ENCODE peak calls at places on chromosomes 16 and 17, in seven cellular contexts. O, K, H, G, Y, C and X are unnamed samples.

GRCh38 chr17:81388612-81389367 is 6.5 kb upstream of the BAHCC1 start:
- DNase-seq in O (no peak), Y (peak), G (no peak), C (peak), H (no peak), K (peak), X (peak)

GRCh38 chr16:11100239-11100750 is 155.7 kb downstream of the SOCS1 start:
- DNase-seq in Y (peak), H (peak), G (no peak), K (peak), O (no peak), C (peak), X (peak)

GRCh38 chr17:1590031-1590746 is 27.6 kb upstream of the PITPNA start:
- DNase-seq in G (peak), Y (peak), O (no peak), K (no peak), C (no peak), H (peak), X (peak)

GRCh38 chr17:74758846-74759163 is 10.4 kb downstream of the NHERF1 start:
- DNase-seq in C (no peak), O (no peak), K (no peak), G (no peak), Y (no peak), H (peak), X (no peak)

GRCh38 chr16:19008245-19008644 is 24.5 kb downstream of the TMC7 start:
- DNase-seq in O (no peak), G (peak), C (no peak), K (no peak), Y (peak), H (peak), X (peak)

GRCh38 chr17:50947844-50948514 is 81.8 kb upstream of the TOB1 start:
- DNase-seq in O (no peak), H (no peak), C (no peak), G (no peak), Y (no peak), K (no peak), X (no peak)

GRCh38 chr17:13601776-13602551 is at the start of gene HS3ST3A1:
- DNase-seq in K (peak), H (peak), C (peak), Y (peak), G (peak), O (peak), X (peak)

GRCh38 chr16:11372073-11372923 is 27.0 kb downstream of the RMI2 start:
- DNase-seq in G (no peak), C (no peak), H (no peak), O (no peak), Y (no peak), K (no peak), X (no peak)

GRCh38 chr17:29442451-29442850 is 52.3 kb downstream of the TAOK1 start:
- DNase-seq in O (no peak), Y (no peak), G (no peak), C (no peak), H (no peak), K (no peak), X (no peak)

GRCh38 chr17:335691-336090 is 16.9 kb downstream of the RPH3AL start:
- DNase-seq in H (no peak), G (no peak), Y (no peak), C (no peak), K (peak), O (no peak), X (peak)

GRCh38 chr17:62637809-62638208 is 10.3 kb downstream of the MRC2 start:
- DNase-seq in O (no peak), K (peak), G (no peak), H (no peak), C (no peak), Y (no peak), X (peak)

GRCh38 chr16:505479-506245 is 21.9 kb upstream of the CAPN15 start:
- DNase-seq in G (no peak), H (no peak), O (no peak), C (no peak), Y (no peak), K (peak), X (no peak)

GRCh38 chr16:86072328-86073102 is 173.6 kb downstream of the IRF8 start:
- DNase-seq in Y (peak), O (peak), C (peak), H (peak), K (peak), G (peak), X (peak)

GRCh38 chr17:49875690-49876089 is 27.8 kb upstream of the TAC4 start:
- DNase-seq in G (no peak), C (no peak), Y (no peak), K (peak), O (no peak), H (no peak), X (peak)

GRCh38 chr16:31269541-31269940 is 9.8 kb downstream of the ITGAM start:
- DNase-seq in G (no peak), C (no peak), O (no peak), H (no peak), Y (no peak), K (no peak), X (no peak)

GRCh38 chr17:63222655-63223054 is 223.5 kb downstream of the CYB561 start:
- DNase-seq in Y (peak), O (no peak), G (no peak), K (no peak), C (no peak), H (peak), X (peak)

GRCh38 chr16:964696-965395 is 5.9 kb downstream of the LMF1 start:
- DNase-seq in H (no peak), O (no peak), Y (no peak), C (no peak), G (no peak), K (no peak), X (no peak)

GRCh38 chr16:50635505-50636392 is 45.4 kb downstream of the SNX20 start:
- DNase-seq in G (no peak), C (no peak), Y (no peak), H (no peak), K (peak), O (no peak), X (peak)

GRCh38 chr17:2138768-2139167 is 83.9 kb downstream of the HIC1 start:
- DNase-seq in C (no peak), K (no peak), Y (peak), G (peak), O (no peak), H (no peak), X (no peak)

GRCh38 chr16:14511798-14512131 is 118.3 kb downstream of the PARN start:
- DNase-seq in K (no peak), H (peak), G (no peak), O (no peak), Y (no peak), C (no peak), X (no peak)

GRCh38 chr17:67151717-67152116 is 93.3 kb downstream of the HELZ start:
- DNase-seq in O (no peak), C (no peak), H (peak), K (no peak), Y (no peak), G (no peak), X (no peak)

GRCh38 chr16:86088816-86089215 is 189.9 kb downstream of the IRF8 start:
- DNase-seq in H (no peak), K (no peak), G (no peak), O (no peak), Y (no peak), C (no peak), X (no peak)

GRCh38 chr17:8953152-8953885 is 12.2 kb downstream of the PIK3R5 start:
- DNase-seq in H (no peak), G (no peak), C (no peak), K (no peak), O (no peak), Y (no peak), X (no peak)

GRCh38 chr16:67814567-67814966 is 7.9 kb downstream of the TSNAXIP1 start:
- DNase-seq in Y (no peak), O (no peak), G (no peak), C (no peak), H (no peak), K (no peak), X (no peak)

GRCh38 chr17:47188266-47188665 is 829 bp downstream of the CDC27 start:
- DNase-seq in O (peak), H (peak), G (no peak), C (no peak), K (no peak), Y (peak), X (peak)

GRCh38 chr16:8713635-8714097 is 39.2 kb downstream of the ABAT start:
- DNase-seq in G (no peak), Y (no peak), H (no peak), C (no peak), O (no peak), K (no peak), X (no peak)

GRCh38 chr16:85473909-85474640 is 139.0 kb upstream of the GSE1 start:
- DNase-seq in H (no peak), G (peak), C (peak), Y (no peak), K (no peak), O (no peak), X (peak)

GRCh38 chr16:11309895-11310633 is 28.9 kb upstream of the PRM1 start:
- DNase-seq in H (no peak), C (no peak), O (no peak), Y (peak), G (no peak), K (no peak), X (no peak)

GRCh38 chr16:31071861-31072260 is 2.2 kb downstream of the ZNF668 start:
- DNase-seq in O (no peak), H (peak), C (no peak), K (no peak), Y (peak), G (no peak), X (no peak)

GRCh38 chr16:73890524-73891500 is 405.8 kb upstream of the PSMD7 start:
- DNase-seq in H (peak), C (peak), Y (no peak), K (peak), G (no peak), O (peak), X (peak)

GRCh38 chr16:31135535-31136286 is at the start of gene PRSS8:
- DNase-seq in Y (no peak), K (peak), H (no peak), C (peak), G (peak), O (no peak), X (peak)

GRCh38 chr17:10809605-10810004 is 5.7 kb upstream of the TMEM238L start:
- DNase-seq in G (no peak), C (no peak), K (no peak), O (no peak), H (no peak), Y (no peak), X (no peak)

GRCh38 chr17:54967621-54968258 is 714 bp downstream of the COX11 start:
- DNase-seq in K (no peak), C (no peak), G (peak), Y (peak), H (peak), O (no peak), X (peak)

GRCh38 chr16:89785523-89786155 is 30.8 kb downstream of the FANCA start:
- DNase-seq in K (no peak), O (no peak), H (no peak), G (no peak), C (no peak), Y (no peak), X (no peak)

DNA sequence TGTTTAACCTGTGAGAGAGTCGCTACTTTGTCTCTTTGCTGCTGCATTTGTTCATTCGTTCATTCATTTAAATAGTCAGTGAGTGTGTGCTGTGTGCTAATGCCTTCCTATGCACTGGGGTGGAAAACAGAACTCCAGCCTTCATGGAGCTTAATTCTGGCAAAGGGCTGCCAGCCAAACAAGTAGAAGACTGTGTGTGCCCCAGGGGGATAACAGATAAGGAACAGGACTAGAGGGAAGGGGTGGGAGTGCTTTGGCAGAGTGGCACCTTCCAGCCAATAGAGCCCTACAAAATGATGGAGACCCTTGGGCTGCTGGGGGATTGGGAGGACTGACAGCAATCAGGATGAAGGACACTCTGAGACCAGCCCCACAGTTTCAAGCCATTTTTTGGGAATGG is 222.5 kb downstream of the MSI2 start:
- DNase-seq in H (no peak), C (no peak), O (no peak), G (no peak), Y (no peak), K (no peak), X (no peak)
- H2AK5ac ChIP-seq in H (peak), C (no peak), O (no peak), G (no peak), Y (no peak), K (no peak), X (no peak)

DNA sequence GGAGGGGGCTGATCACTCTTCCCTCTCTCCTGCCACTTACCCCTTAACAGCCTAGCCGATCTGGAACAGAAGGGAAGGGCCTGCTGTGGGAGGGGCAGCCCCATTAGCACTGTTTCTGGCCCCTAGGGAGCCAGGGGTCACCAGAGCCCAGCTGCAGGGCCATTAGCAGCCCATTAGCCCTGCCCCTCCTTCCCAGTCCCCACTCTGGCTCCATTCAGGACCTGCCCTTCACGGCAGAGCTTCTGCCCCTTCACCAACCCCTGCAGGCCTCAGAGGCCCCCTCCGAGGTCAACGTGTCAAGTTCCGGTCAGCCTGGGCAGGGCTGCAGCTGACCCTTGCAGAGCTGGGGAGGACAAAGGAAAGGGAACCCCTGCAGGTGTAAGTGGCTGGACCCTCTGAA is 18.5 kb upstream of the KCNJ12 start:
- DNase-seq in K (no peak), O (no peak), C (no peak), Y (no peak), G (no peak), H (no peak), X (peak)
- H4K8ac ChIP-seq in K (no peak), O (no peak), C (no peak), Y (no peak), G (no peak), H (no peak), X (no peak)

GRCh38 chr17:76911299-76912007 is 43.2 kb downstream of the MGAT5B start:
- DNase-seq in H (no peak), Y (no peak), G (no peak), O (no peak), C (no peak), K (no peak), X (no peak)
- H2AK5ac ChIP-seq in H (no peak), Y (no peak), G (no peak), O (no peak), C (no peak), K (no peak), X (no peak)

DNA sequence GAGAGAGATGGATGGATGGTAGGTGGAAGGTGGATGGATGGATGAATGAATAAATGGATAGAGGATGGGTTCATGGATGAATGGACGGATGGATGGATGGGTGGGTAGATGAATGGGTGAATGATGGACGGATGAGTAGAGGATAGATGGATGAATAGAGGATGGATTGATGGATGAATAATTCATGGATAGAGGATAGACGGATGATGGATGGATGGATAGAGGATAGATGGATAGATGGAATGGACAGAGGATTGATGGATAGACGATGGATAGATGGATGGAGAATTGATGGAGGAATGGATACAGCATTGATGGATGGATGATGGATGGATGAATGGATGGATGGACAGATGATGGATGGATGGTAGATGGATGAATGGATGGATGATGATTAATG is 91.7 kb downstream of the MYH11 start:
- DNase-seq in Y (no peak), C (no peak), O (no peak), K (no peak), G (no peak), H (no peak), X (no peak)
- H4K8ac ChIP-seq in Y (no peak), C (no peak), O (no peak), K (no peak), G (no peak), H (no peak), X (no peak)

DNA sequence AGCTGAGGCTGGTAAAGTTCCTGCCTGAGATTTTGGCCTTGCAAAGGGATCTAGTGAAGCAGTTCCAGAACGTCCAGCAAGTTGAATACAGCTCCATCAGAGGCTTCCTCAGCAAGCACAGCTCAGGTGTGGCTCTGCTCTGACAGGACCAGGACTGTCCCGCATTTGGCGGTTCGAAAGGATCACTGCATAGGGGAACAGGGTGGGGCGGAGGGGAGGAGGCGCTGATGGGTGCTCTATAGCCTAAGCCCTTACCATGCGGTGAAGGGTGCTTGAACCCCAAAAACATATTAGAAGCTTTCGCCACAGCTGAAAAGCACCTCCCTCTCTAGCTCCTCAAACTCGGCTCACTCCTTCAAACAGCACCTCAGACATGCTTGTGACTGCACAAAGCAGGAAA is 29.9 kb upstream of the ENDOV start:
- DNase-seq in G (no peak), K (no peak), Y (no peak), H (no peak), O (no peak), C (no peak), X (no peak)
- H2AK5ac ChIP-seq in G (no peak), K (no peak), Y (no peak), H (no peak), O (no peak), C (no peak), X (no peak)

GRCh38 chr16:30010817-30011504 is at the start of gene DOC2A:
- DNase-seq in Y (peak), H (no peak), O (peak), G (no peak), K (peak), C (peak), X (peak)

GRCh38 chr16:30011505-30012480 is 966 bp upstream of the DOC2A start:
- DNase-seq in Y (no peak), H (no peak), C (no peak), K (peak), G (no peak), O (no peak), X (no peak)

GRCh38 chr16:30007378-30007895 is 3.4 kb downstream of the DOC2A start:
- DNase-seq in H (no peak), O (no peak), K (no peak), Y (no peak), C (no peak), G (no peak), X (no peak)

GRCh38 chr16:30009085-30009862 is 1.6 kb downstream of the DOC2A start:
- DNase-seq in G (no peak), Y (no peak), K (no peak), H (no peak), O (no peak), C (no peak), X (no peak)

DNA sequence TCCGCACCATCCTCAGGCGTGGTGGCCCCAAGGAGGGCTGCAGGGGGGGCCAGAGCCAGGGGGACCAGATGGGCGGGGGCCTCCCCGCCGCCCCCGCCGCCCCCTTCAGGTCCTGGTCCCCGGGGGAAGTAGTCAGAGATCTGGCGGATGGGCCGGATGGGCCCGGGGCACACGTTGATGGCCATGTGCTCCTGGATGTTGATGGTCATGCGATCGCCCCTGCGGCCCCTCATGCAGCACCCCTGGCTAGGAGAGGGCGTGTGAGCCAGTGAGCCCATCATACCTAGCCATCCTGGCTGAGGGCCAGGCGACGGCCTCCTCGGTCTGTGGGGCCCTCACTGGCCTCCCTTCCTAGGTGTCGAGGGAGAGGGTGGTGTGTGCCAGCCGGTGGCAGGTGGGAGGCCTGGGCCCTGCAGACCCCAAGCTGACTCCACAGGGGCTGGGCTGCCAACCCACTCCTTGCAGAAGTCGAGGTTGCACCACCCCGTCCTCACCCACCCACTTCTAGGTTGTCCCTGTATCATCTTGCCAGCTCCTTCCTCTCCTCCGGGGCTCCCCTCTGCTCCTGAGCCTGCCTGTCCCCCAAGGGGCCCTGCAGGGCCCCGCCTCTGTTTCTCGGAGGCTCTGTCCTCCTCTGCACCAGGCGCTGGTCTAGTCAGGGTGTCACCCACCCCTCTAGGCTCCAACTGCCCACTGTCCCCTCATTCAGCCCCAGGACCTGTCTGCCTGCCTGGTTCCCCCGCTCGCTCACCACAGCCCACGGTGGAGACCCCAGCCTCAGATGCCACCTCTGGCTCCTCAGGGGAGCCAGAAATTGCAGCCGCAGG is 624 bp downstream of the DOC2A start:
- DNase-seq in O (no peak), Y (no peak), K (no peak), C (no peak), G (no peak), H (no peak), X (no peak)
- H4K8ac ChIP-seq in O (no peak), Y (no peak), K (no peak), C (no peak), G (no peak), H (no peak), X (no peak)

GRCh38 chr17:43790311-43790940 is 10.2 kb downstream of the CFAP97D1 start:
- DNase-seq in G (no peak), C (peak), Y (no peak), O (no peak), K (peak), H (no peak), X (peak)

GRCh38 chr17:43787728-43788127 is 7.5 kb downstream of the CFAP97D1 start:
- DNase-seq in G (no peak), C (no peak), K (no peak), H (no peak), O (no peak), Y (no peak), X (no peak)

GRCh38 chr17:43789482-43789881 is 9.2 kb downstream of the CFAP97D1 start:
- DNase-seq in K (no peak), C (no peak), G (no peak), Y (no peak), O (no peak), H (no peak), X (no peak)

DNA sequence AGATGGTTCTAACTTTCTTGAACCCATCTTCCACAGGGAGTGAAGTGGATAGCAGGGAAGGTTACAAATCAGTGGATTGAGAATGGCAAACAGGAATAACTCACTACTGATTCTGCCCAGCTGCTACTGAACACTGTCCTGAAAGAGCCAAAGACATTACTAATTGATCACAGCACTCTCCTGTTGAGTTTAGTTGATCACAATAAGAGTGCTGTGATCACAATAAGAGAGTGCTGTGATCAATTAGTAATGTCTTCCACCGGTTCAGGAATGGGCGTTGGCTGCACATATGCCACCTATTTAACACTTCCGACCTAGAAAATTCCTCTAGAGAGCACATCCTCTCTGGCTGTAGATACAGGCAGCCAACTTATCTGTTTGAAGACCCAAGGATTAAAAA is 11.4 kb downstream of the CFAP97D1 start:
- DNase-seq in O (no peak), H (peak), C (no peak), K (peak), G (no peak), Y (peak), X (peak)
- H2AK5ac ChIP-seq in O (no peak), H (no peak), C (no peak), K (no peak), G (no peak), Y (no peak), X (no peak)

GRCh38 chr17:68661265-68662036 is 60.3 kb upstream of the FAM20A start:
- DNase-seq in K (no peak), Y (no peak), C (no peak), G (no peak), H (no peak), O (no peak), X (no peak)
- H4K8ac ChIP-seq in K (no peak), Y (no peak), C (no peak), G (no peak), H (no peak), O (no peak), X (no peak)